ENCODE peak calls at places on chromosomes 5 and 9, in eight cellular contexts. One of them, this sample, is unnamed.

GRCh38 chr9:132888151-132888550 is 9.5 kb downstream of the SPACA9 start:
- DNase-seq in GM19239: no peak
- DNase-seq in endothelial cell: no peak
- DNase-seq in astrocyte of the spinal cord: no peak
- DNase-seq in dermis blood vessel endothelial cell: no peak
- DNase-seq in activated T-helper 1 cell treated with anti-CD3 and anti-CD28 coated beads, Interleukin-12 subunit alpha, Interleukin-12 subunit beta, Interleukin-2, Interleukin-4 antibody, amounts not matched to agents 30 ng/mL and 10 ng/mL and 1 ng/mL, durations not matched to agents 14 hours and 24 hours and 36 hours: no peak
- DNase-seq in activated CD4-positive, alpha-beta T cell treated with anti-CD3 and anti-CD28 coated beads, Interleukin-2, amount 50 U/mL, for 24 hours: no peak
- DNase-seq in COR-L47: no peak
- DNase-seq in this sample: no peak

GRCh38 chr9:98375138-98375726 is 119.8 kb upstream of the TBC1D2 start:
- DNase-seq in astrocyte of the spinal cord: peak; percentile 36
- DNase-seq in endothelial cell: no peak
- DNase-seq in GM19239: no peak
- DNase-seq in activated CD4-positive, alpha-beta T cell treated with anti-CD3 and anti-CD28 coated beads, Interleukin-2, amount 50 U/mL, for 24 hours: no peak
- DNase-seq in COR-L47: no peak
- DNase-seq in dermis blood vessel endothelial cell: peak; percentile 47
- DNase-seq in activated T-helper 1 cell treated with anti-CD3 and anti-CD28 coated beads, Interleukin-12 subunit alpha, Interleukin-12 subunit beta, Interleukin-2, Interleukin-4 antibody, amounts not matched to agents 30 ng/mL and 10 ng/mL and 1 ng/mL, durations not matched to agents 14 hours and 24 hours and 36 hours: no peak
- DNase-seq in this sample: no peak

GRCh38 chr5:143206194-143207053 is 197.1 kb downstream of the NR3C1 start:
- DNase-seq in endothelial cell: no peak
- DNase-seq in GM19239: no peak
- DNase-seq in astrocyte of the spinal cord: no peak
- DNase-seq in dermis blood vessel endothelial cell: no peak
- DNase-seq in activated T-helper 1 cell treated with anti-CD3 and anti-CD28 coated beads, Interleukin-12 subunit alpha, Interleukin-12 subunit beta, Interleukin-2, Interleukin-4 antibody, amounts not matched to agents 30 ng/mL and 10 ng/mL and 1 ng/mL, durations not matched to agents 14 hours and 24 hours and 36 hours: no peak
- DNase-seq in activated CD4-positive, alpha-beta T cell treated with anti-CD3 and anti-CD28 coated beads, Interleukin-2, amount 50 U/mL, for 24 hours: no peak
- DNase-seq in COR-L47: no peak
- DNase-seq in this sample: no peak

GRCh38 chr5:34043099-34043876 is at the start of gene C1QTNF3:
- DNase-seq in astrocyte of the spinal cord: peak; percentile 45
- DNase-seq in endothelial cell: no peak
- DNase-seq in dermis blood vessel endothelial cell: peak; percentile 16
- DNase-seq in activated T-helper 1 cell treated with anti-CD3 and anti-CD28 coated beads, Interleukin-12 subunit alpha, Interleukin-12 subunit beta, Interleukin-2, Interleukin-4 antibody, amounts not matched to agents 30 ng/mL and 10 ng/mL and 1 ng/mL, durations not matched to agents 14 hours and 24 hours and 36 hours: no peak
- DNase-seq in COR-L47: no peak
- DNase-seq in activated CD4-positive, alpha-beta T cell treated with anti-CD3 and anti-CD28 coated beads, Interleukin-2, amount 50 U/mL, for 24 hours: no peak
- DNase-seq in GM19239: no peak
- DNase-seq in this sample: no peak

GRCh38 chr9:4048441-4048840 is 251.4 kb downstream of the GLIS3 start:
- DNase-seq in astrocyte of the spinal cord: peak; percentile 65
- DNase-seq in endothelial cell: no peak
- DNase-seq in dermis blood vessel endothelial cell: peak; percentile 33
- DNase-seq in GM19239: no peak
- DNase-seq in activated T-helper 1 cell treated with anti-CD3 and anti-CD28 coated beads, Interleukin-12 subunit alpha, Interleukin-12 subunit beta, Interleukin-2, Interleukin-4 antibody, amounts not matched to agents 30 ng/mL and 10 ng/mL and 1 ng/mL, durations not matched to agents 14 hours and 24 hours and 36 hours: no peak
- DNase-seq in activated CD4-positive, alpha-beta T cell treated with anti-CD3 and anti-CD28 coated beads, Interleukin-2, amount 50 U/mL, for 24 hours: no peak
- DNase-seq in COR-L47: no peak
- DNase-seq in this sample: no peak

GRCh38 chr5:168528521-168529360 is at the start of gene FBLL1:
- DNase-seq in dermis blood vessel endothelial cell: peak; percentile 47
- DNase-seq in astrocyte of the spinal cord: peak; percentile 33
- DNase-seq in activated CD4-positive, alpha-beta T cell treated with anti-CD3 and anti-CD28 coated beads, Interleukin-2, amount 50 U/mL, for 24 hours: no peak
- DNase-seq in COR-L47: peak; percentile 20
- DNase-seq in endothelial cell: peak; percentile 58
- DNase-seq in GM19239: no peak
- DNase-seq in activated T-helper 1 cell treated with anti-CD3 and anti-CD28 coated beads, Interleukin-12 subunit alpha, Interleukin-12 subunit beta, Interleukin-2, Interleukin-4 antibody, amounts not matched to agents 30 ng/mL and 10 ng/mL and 1 ng/mL, durations not matched to agents 14 hours and 24 hours and 36 hours: no peak
- DNase-seq in this sample: peak; percentile 54

GRCh38 chr5:1037123-1037670 is 28.6 kb downstream of the NKD2 start:
- DNase-seq in activated CD4-positive, alpha-beta T cell treated with anti-CD3 and anti-CD28 coated beads, Interleukin-2, amount 50 U/mL, for 24 hours: no peak
- DNase-seq in activated T-helper 1 cell treated with anti-CD3 and anti-CD28 coated beads, Interleukin-12 subunit alpha, Interleukin-12 subunit beta, Interleukin-2, Interleukin-4 antibody, amounts not matched to agents 30 ng/mL and 10 ng/mL and 1 ng/mL, durations not matched to agents 14 hours and 24 hours and 36 hours: no peak
- DNase-seq in endothelial cell: no peak
- DNase-seq in GM19239: no peak
- DNase-seq in dermis blood vessel endothelial cell: no peak
- DNase-seq in astrocyte of the spinal cord: no peak
- DNase-seq in COR-L47: peak; percentile 30
- DNase-seq in this sample: no peak

GRCh38 chr5:32506809-32507208 is 62.3 kb upstream of the ZFR start:
- DNase-seq in activated T-helper 1 cell treated with anti-CD3 and anti-CD28 coated beads, Interleukin-12 subunit alpha, Interleukin-12 subunit beta, Interleukin-2, Interleukin-4 antibody, amounts not matched to agents 30 ng/mL and 10 ng/mL and 1 ng/mL, durations not matched to agents 14 hours and 24 hours and 36 hours: no peak
- DNase-seq in endothelial cell: no peak
- DNase-seq in activated CD4-positive, alpha-beta T cell treated with anti-CD3 and anti-CD28 coated beads, Interleukin-2, amount 50 U/mL, for 24 hours: no peak
- DNase-seq in dermis blood vessel endothelial cell: no peak
- DNase-seq in astrocyte of the spinal cord: peak; percentile 62
- DNase-seq in GM19239: no peak
- DNase-seq in COR-L47: no peak
- DNase-seq in this sample: no peak

GRCh38 chr5:88996366-88996765 is 113.4 kb upstream of the MEF2C start:
- DNase-seq in astrocyte of the spinal cord: no peak
- DNase-seq in dermis blood vessel endothelial cell: no peak
- DNase-seq in GM19239: no peak
- DNase-seq in activated T-helper 1 cell treated with anti-CD3 and anti-CD28 coated beads, Interleukin-12 subunit alpha, Interleukin-12 subunit beta, Interleukin-2, Interleukin-4 antibody, amounts not matched to agents 30 ng/mL and 10 ng/mL and 1 ng/mL, durations not matched to agents 14 hours and 24 hours and 36 hours: no peak
- DNase-seq in COR-L47: no peak
- DNase-seq in activated CD4-positive, alpha-beta T cell treated with anti-CD3 and anti-CD28 coated beads, Interleukin-2, amount 50 U/mL, for 24 hours: no peak
- DNase-seq in endothelial cell: no peak
- DNase-seq in this sample: no peak

GRCh38 chr5:150000990-150001659 is 586 bp downstream of the HMGXB3 start:
- DNase-seq in GM19239: no peak
- DNase-seq in COR-L47: no peak
- DNase-seq in activated T-helper 1 cell treated with anti-CD3 and anti-CD28 coated beads, Interleukin-12 subunit alpha, Interleukin-12 subunit beta, Interleukin-2, Interleukin-4 antibody, amounts not matched to agents 30 ng/mL and 10 ng/mL and 1 ng/mL, durations not matched to agents 14 hours and 24 hours and 36 hours: peak; percentile 34
- DNase-seq in astrocyte of the spinal cord: peak; percentile 24
- DNase-seq in activated CD4-positive, alpha-beta T cell treated with anti-CD3 and anti-CD28 coated beads, Interleukin-2, amount 50 U/mL, for 24 hours: no peak
- DNase-seq in dermis blood vessel endothelial cell: peak; percentile 61
- DNase-seq in endothelial cell: peak; percentile 50
- DNase-seq in this sample: peak; percentile 41

GRCh38 chr5:141343242-141343952 is at the start of gene PCDHGA3:
- DNase-seq in dermis blood vessel endothelial cell: peak; percentile 78
- DNase-seq in activated CD4-positive, alpha-beta T cell treated with anti-CD3 and anti-CD28 coated beads, Interleukin-2, amount 50 U/mL, for 24 hours: no peak
- DNase-seq in astrocyte of the spinal cord: peak; percentile 62
- DNase-seq in endothelial cell: no peak
- DNase-seq in COR-L47: peak; percentile 13
- DNase-seq in GM19239: no peak
- DNase-seq in activated T-helper 1 cell treated with anti-CD3 and anti-CD28 coated beads, Interleukin-12 subunit alpha, Interleukin-12 subunit beta, Interleukin-2, Interleukin-4 antibody, amounts not matched to agents 30 ng/mL and 10 ng/mL and 1 ng/mL, durations not matched to agents 14 hours and 24 hours and 36 hours: no peak
- DNase-seq in this sample: no peak

GRCh38 chr5:173056783-173057061 is 570 bp downstream of the CREBRF start:
- DNase-seq in activated CD4-positive, alpha-beta T cell treated with anti-CD3 and anti-CD28 coated beads, Interleukin-2, amount 50 U/mL, for 24 hours: no peak
- DNase-seq in GM19239: no peak
- DNase-seq in dermis blood vessel endothelial cell: no peak
- DNase-seq in activated T-helper 1 cell treated with anti-CD3 and anti-CD28 coated beads, Interleukin-12 subunit alpha, Interleukin-12 subunit beta, Interleukin-2, Interleukin-4 antibody, amounts not matched to agents 30 ng/mL and 10 ng/mL and 1 ng/mL, durations not matched to agents 14 hours and 24 hours and 36 hours: no peak
- DNase-seq in COR-L47: peak; percentile 63
- DNase-seq in endothelial cell: peak; percentile 80
- DNase-seq in astrocyte of the spinal cord: no peak
- DNase-seq in this sample: peak; percentile 80

GRCh38 chr5:113546711-113547159 is 33.2 kb downstream of the YTHDC2 start:
- DNase-seq in dermis blood vessel endothelial cell: no peak
- DNase-seq in activated T-helper 1 cell treated with anti-CD3 and anti-CD28 coated beads, Interleukin-12 subunit alpha, Interleukin-12 subunit beta, Interleukin-2, Interleukin-4 antibody, amounts not matched to agents 30 ng/mL and 10 ng/mL and 1 ng/mL, durations not matched to agents 14 hours and 24 hours and 36 hours: no peak
- DNase-seq in endothelial cell: no peak
- DNase-seq in GM19239: no peak
- DNase-seq in activated CD4-positive, alpha-beta T cell treated with anti-CD3 and anti-CD28 coated beads, Interleukin-2, amount 50 U/mL, for 24 hours: no peak
- DNase-seq in COR-L47: no peak
- DNase-seq in astrocyte of the spinal cord: peak; percentile 78
- DNase-seq in this sample: no peak

GRCh38 chr9:94156549-94157407 is 72.5 kb downstream of the PTPDC1 start:
- DNase-seq in activated T-helper 1 cell treated with anti-CD3 and anti-CD28 coated beads, Interleukin-12 subunit alpha, Interleukin-12 subunit beta, Interleukin-2, Interleukin-4 antibody, amounts not matched to agents 30 ng/mL and 10 ng/mL and 1 ng/mL, durations not matched to agents 14 hours and 24 hours and 36 hours: no peak
- DNase-seq in GM19239: no peak
- DNase-seq in endothelial cell: no peak
- DNase-seq in COR-L47: peak; percentile 95
- DNase-seq in activated CD4-positive, alpha-beta T cell treated with anti-CD3 and anti-CD28 coated beads, Interleukin-2, amount 50 U/mL, for 24 hours: no peak
- DNase-seq in astrocyte of the spinal cord: peak; percentile 88
- DNase-seq in dermis blood vessel endothelial cell: peak; percentile 90
- DNase-seq in this sample: no peak

GRCh38 chr9:92151691-92152393 is 36.6 kb upstream of the SPTLC1 start:
- DNase-seq in activated CD4-positive, alpha-beta T cell treated with anti-CD3 and anti-CD28 coated beads, Interleukin-2, amount 50 U/mL, for 24 hours: no peak
- DNase-seq in endothelial cell: no peak
- DNase-seq in dermis blood vessel endothelial cell: peak; percentile 53
- DNase-seq in astrocyte of the spinal cord: peak; percentile 81
- DNase-seq in COR-L47: peak; percentile 62
- DNase-seq in GM19239: no peak
- DNase-seq in activated T-helper 1 cell treated with anti-CD3 and anti-CD28 coated beads, Interleukin-12 subunit alpha, Interleukin-12 subunit beta, Interleukin-2, Interleukin-4 antibody, amounts not matched to agents 30 ng/mL and 10 ng/mL and 1 ng/mL, durations not matched to agents 14 hours and 24 hours and 36 hours: no peak
- DNase-seq in this sample: no peak

GRCh38 chr9:108478871-108479332 is 376.9 kb downstream of the ACTL7B start:
- DNase-seq in activated CD4-positive, alpha-beta T cell treated with anti-CD3 and anti-CD28 coated beads, Interleukin-2, amount 50 U/mL, for 24 hours: no peak
- DNase-seq in COR-L47: no peak
- DNase-seq in astrocyte of the spinal cord: peak; percentile 83
- DNase-seq in endothelial cell: no peak
- DNase-seq in GM19239: no peak
- DNase-seq in activated T-helper 1 cell treated with anti-CD3 and anti-CD28 coated beads, Interleukin-12 subunit alpha, Interleukin-12 subunit beta, Interleukin-2, Interleukin-4 antibody, amounts not matched to agents 30 ng/mL and 10 ng/mL and 1 ng/mL, durations not matched to agents 14 hours and 24 hours and 36 hours: no peak
- DNase-seq in dermis blood vessel endothelial cell: peak; percentile 25
- DNase-seq in this sample: no peak

GRCh38 chr9:115032300-115032699 is 85.7 kb downstream of the TNC start:
- DNase-seq in astrocyte of the spinal cord: no peak
- DNase-seq in activated CD4-positive, alpha-beta T cell treated with anti-CD3 and anti-CD28 coated beads, Interleukin-2, amount 50 U/mL, for 24 hours: no peak
- DNase-seq in endothelial cell: no peak
- DNase-seq in GM19239: no peak
- DNase-seq in dermis blood vessel endothelial cell: no peak
- DNase-seq in activated T-helper 1 cell treated with anti-CD3 and anti-CD28 coated beads, Interleukin-12 subunit alpha, Interleukin-12 subunit beta, Interleukin-2, Interleukin-4 antibody, amounts not matched to agents 30 ng/mL and 10 ng/mL and 1 ng/mL, durations not matched to agents 14 hours and 24 hours and 36 hours: no peak
- DNase-seq in COR-L47: no peak
- DNase-seq in this sample: no peak

GRCh38 chr9:42388146-42388690 is 204.8 kb downstream of the SPATA31A6 start:
- DNase-seq in astrocyte of the spinal cord: peak; percentile 14
- DNase-seq in activated T-helper 1 cell treated with anti-CD3 and anti-CD28 coated beads, Interleukin-12 subunit alpha, Interleukin-12 subunit beta, Interleukin-2, Interleukin-4 antibody, amounts not matched to agents 30 ng/mL and 10 ng/mL and 1 ng/mL, durations not matched to agents 14 hours and 24 hours and 36 hours: no peak
- DNase-seq in GM19239: no peak
- DNase-seq in activated CD4-positive, alpha-beta T cell treated with anti-CD3 and anti-CD28 coated beads, Interleukin-2, amount 50 U/mL, for 24 hours: no peak
- DNase-seq in COR-L47: no peak
- DNase-seq in endothelial cell: no peak
- DNase-seq in dermis blood vessel endothelial cell: no peak
- DNase-seq in this sample: peak; percentile 38

GRCh38 chr9:36436909-36437308 is 36.8 kb upstream of the RNF38 start:
- DNase-seq in activated T-helper 1 cell treated with anti-CD3 and anti-CD28 coated beads, Interleukin-12 subunit alpha, Interleukin-12 subunit beta, Interleukin-2, Interleukin-4 antibody, amounts not matched to agents 30 ng/mL and 10 ng/mL and 1 ng/mL, durations not matched to agents 14 hours and 24 hours and 36 hours: no peak
- DNase-seq in GM19239: no peak
- DNase-seq in activated CD4-positive, alpha-beta T cell treated with anti-CD3 and anti-CD28 coated beads, Interleukin-2, amount 50 U/mL, for 24 hours: no peak
- DNase-seq in dermis blood vessel endothelial cell: peak; percentile 40
- DNase-seq in endothelial cell: no peak
- DNase-seq in astrocyte of the spinal cord: no peak
- DNase-seq in COR-L47: no peak
- DNase-seq in this sample: no peak

GRCh38 chr5:51386916-51387853 is 3.9 kb downstream of the ISL1 start:
- DNase-seq in astrocyte of the spinal cord: no peak
- DNase-seq in GM19239: no peak
- DNase-seq in activated T-helper 1 cell treated with anti-CD3 and anti-CD28 coated beads, Interleukin-12 subunit alpha, Interleukin-12 subunit beta, Interleukin-2, Interleukin-4 antibody, amounts not matched to agents 30 ng/mL and 10 ng/mL and 1 ng/mL, durations not matched to agents 14 hours and 24 hours and 36 hours: no peak
- DNase-seq in endothelial cell: no peak
- DNase-seq in activated CD4-positive, alpha-beta T cell treated with anti-CD3 and anti-CD28 coated beads, Interleukin-2, amount 50 U/mL, for 24 hours: no peak
- DNase-seq in COR-L47: peak; percentile 52
- DNase-seq in dermis blood vessel endothelial cell: no peak
- DNase-seq in this sample: no peak

GRCh38 chr5:172187118-172188032 is 649 bp downstream of the STK10 start:
- DNase-seq in activated CD4-positive, alpha-beta T cell treated with anti-CD3 and anti-CD28 coated beads, Interleukin-2, amount 50 U/mL, for 24 hours: peak; percentile 44
- DNase-seq in GM19239: no peak
- DNase-seq in activated T-helper 1 cell treated with anti-CD3 and anti-CD28 coated beads, Interleukin-12 subunit alpha, Interleukin-12 subunit beta, Interleukin-2, Interleukin-4 antibody, amounts not matched to agents 30 ng/mL and 10 ng/mL and 1 ng/mL, durations not matched to agents 14 hours and 24 hours and 36 hours: peak; percentile 58
- DNase-seq in COR-L47: no peak
- DNase-seq in endothelial cell: peak; percentile 21
- DNase-seq in dermis blood vessel endothelial cell: peak; percentile 70
- DNase-seq in astrocyte of the spinal cord: peak; percentile 73
- DNase-seq in this sample: peak; percentile 67

GRCh38 chr9:111895996-111896941 is at the start of gene UGCG:
- DNase-seq in dermis blood vessel endothelial cell: peak; percentile 93
- DNase-seq in GM19239: peak; percentile 74
- DNase-seq in activated T-helper 1 cell treated with anti-CD3 and anti-CD28 coated beads, Interleukin-12 subunit alpha, Interleukin-12 subunit beta, Interleukin-2, Interleukin-4 antibody, amounts not matched to agents 30 ng/mL and 10 ng/mL and 1 ng/mL, durations not matched to agents 14 hours and 24 hours and 36 hours: peak; percentile 86
- DNase-seq in COR-L47: peak; percentile 81
- DNase-seq in astrocyte of the spinal cord: peak; percentile 92
- DNase-seq in activated CD4-positive, alpha-beta T cell treated with anti-CD3 and anti-CD28 coated beads, Interleukin-2, amount 50 U/mL, for 24 hours: peak; percentile 68
- DNase-seq in endothelial cell: peak; percentile 93
- DNase-seq in this sample: peak; percentile 97

GRCh38 chr5:6732634-6733410 is 19.6 kb downstream of the TENT4A start:
- DNase-seq in dermis blood vessel endothelial cell: peak; percentile 84
- DNase-seq in COR-L47: no peak
- DNase-seq in GM19239: no peak
- DNase-seq in activated CD4-positive, alpha-beta T cell treated with anti-CD3 and anti-CD28 coated beads, Interleukin-2, amount 50 U/mL, for 24 hours: no peak
- DNase-seq in endothelial cell: no peak
- DNase-seq in astrocyte of the spinal cord: peak; percentile 67
- DNase-seq in activated T-helper 1 cell treated with anti-CD3 and anti-CD28 coated beads, Interleukin-12 subunit alpha, Interleukin-12 subunit beta, Interleukin-2, Interleukin-4 antibody, amounts not matched to agents 30 ng/mL and 10 ng/mL and 1 ng/mL, durations not matched to agents 14 hours and 24 hours and 36 hours: no peak
- DNase-seq in this sample: no peak

This sample was measured in GM13976.